ENCODE peak calls at places on chromosome X, in seven cellular contexts. G is body of pancreas, Q is psoas muscle, D is AG09309, S is glutamatergic neuron, W is cardiac fibroblast, P is GM12878. U is an unnamed sample.

GRCh38 chrX:40176256-40176978 is 78.7 kb upstream of the BCOR start:
- DNase-seq in G (peak; percentile 65), Q (peak; percentile 89), D (no peak), S (peak; percentile 58), W (peak; percentile 24), P (no peak), U (peak; percentile 12)

GRCh38 chrX:19889582-19890342 is 2.4 kb upstream of the SH3KBP1 start:
- DNase-seq in G (no peak), Q (no peak), D (no peak), S (no peak), W (peak; percentile 87), P (peak; percentile 84), U (peak; percentile 63)

GRCh38 chrX:120732879-120733278 is 103.0 kb upstream of the C1GALT1C1 start:
- DNase-seq in G (no peak), Q (no peak), D (no peak), S (no peak), W (no peak), P (no peak), U (no peak)

GRCh38 chrX:24259544-24260240 is 54.2 kb downstream of the SUPT20HL2 start:
- DNase-seq in G (peak; percentile 40), Q (no peak), D (peak; percentile 52), S (peak; percentile 10), W (peak; percentile 81), P (no peak), U (peak; percentile 42)

GRCh38 chrX:11100281-11101035 is 10.7 kb upstream of the HCCS start:
- DNase-seq in G (no peak), Q (no peak), D (no peak), S (peak; percentile 15), W (peak; percentile 74), P (no peak), U (peak; percentile 49)

GRCh38 chrX:10190367-10190766 is 33.6 kb downstream of the CLCN4 start:
- DNase-seq in G (peak; percentile 26), Q (no peak), D (peak; percentile 41), S (no peak), W (peak; percentile 82), P (no peak), U (peak; percentile 55)

GRCh38 chrX:24264383-24264782 is 49.5 kb downstream of the SUPT20HL2 start:
- DNase-seq in G (no peak), Q (no peak), D (no peak), S (no peak), W (peak; percentile 29), P (no peak), U (no peak)

GRCh38 chrX:776529-777230 is 146.1 kb downstream of the SHOX start:
- DNase-seq in G (no peak), Q (no peak), D (no peak), S (no peak), W (no peak), P (no peak), U (no peak)

GRCh38 chrX:68719181-68719903 is 71.9 kb downstream of the STARD8 start:
- DNase-seq in G (no peak), Q (peak; percentile 18), D (no peak), S (no peak), W (no peak), P (no peak), U (no peak)

GRCh38 chrX:111164728-111165127 is 68.7 kb downstream of the PAK3 start:
- DNase-seq in G (no peak), Q (no peak), D (no peak), S (no peak), W (peak; percentile 0), P (no peak), U (no peak)

GRCh38 chrX:72478351-72478750 is 94.3 kb downstream of the HDAC8 start:
- DNase-seq in G (no peak), Q (no peak), D (no peak), S (no peak), W (no peak), P (no peak), U (no peak)

GRCh38 chrX:148552775-148553174 is 52.4 kb downstream of the AFF2 start:
- DNase-seq in G (no peak), Q (no peak), D (no peak), S (no peak), W (no peak), P (no peak), U (no peak)
- TF ChIP-seq CTCF in G (no peak), Q (no peak), D (peak; percentile 1), S (peak; percentile 56), W (peak; percentile 14), P (no peak), U (peak; percentile 25)

GRCh38 chrX:37717708-37718107 is 32.1 kb downstream of the XK start:
- DNase-seq in G (no peak), Q (no peak), D (no peak), S (no peak), W (no peak), P (no peak), U (no peak)

GRCh38 chrX:37714479-37714878 is 28.9 kb downstream of the XK start:
- DNase-seq in G (no peak), Q (no peak), D (no peak), S (no peak), W (no peak), P (no peak), U (no peak)

GRCh38 chrX:37716502-37717068 is 31.0 kb downstream of the XK start:
- DNase-seq in G (no peak), Q (no peak), D (no peak), S (no peak), W (no peak), P (no peak), U (no peak)

GRCh38 chrX:37712458-37712857 is 26.9 kb downstream of the XK start:
- DNase-seq in G (no peak), Q (no peak), D (no peak), S (no peak), W (peak; percentile 48), P (no peak), U (no peak)

DNA sequence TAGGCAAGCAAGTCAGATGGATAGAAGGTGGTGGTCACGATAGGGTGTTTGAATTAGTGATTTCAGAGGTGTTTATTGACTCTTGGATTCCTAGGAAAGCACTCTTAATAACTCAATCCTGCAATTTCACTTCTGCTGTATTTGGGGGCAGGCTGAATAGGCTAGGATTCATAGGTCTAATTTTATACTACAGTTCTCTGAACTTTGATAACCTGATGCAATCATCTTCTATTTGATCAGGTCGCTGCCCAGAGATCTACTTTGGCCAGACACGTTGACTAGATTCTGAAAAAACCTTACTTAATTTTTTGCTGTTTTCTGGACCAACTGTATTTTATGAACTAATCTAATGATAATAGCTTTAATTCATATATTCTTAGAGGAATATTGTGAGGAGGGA is 26.4 kb downstream of the XK start:
- DNase-seq in G (no peak), Q (no peak), D (no peak), S (no peak), W (no peak), P (no peak), U (no peak)
- TF ChIP-seq CTCF in G (no peak), Q (no peak), D (no peak), S (no peak), W (no peak), P (no peak), U (no peak)

DNA sequence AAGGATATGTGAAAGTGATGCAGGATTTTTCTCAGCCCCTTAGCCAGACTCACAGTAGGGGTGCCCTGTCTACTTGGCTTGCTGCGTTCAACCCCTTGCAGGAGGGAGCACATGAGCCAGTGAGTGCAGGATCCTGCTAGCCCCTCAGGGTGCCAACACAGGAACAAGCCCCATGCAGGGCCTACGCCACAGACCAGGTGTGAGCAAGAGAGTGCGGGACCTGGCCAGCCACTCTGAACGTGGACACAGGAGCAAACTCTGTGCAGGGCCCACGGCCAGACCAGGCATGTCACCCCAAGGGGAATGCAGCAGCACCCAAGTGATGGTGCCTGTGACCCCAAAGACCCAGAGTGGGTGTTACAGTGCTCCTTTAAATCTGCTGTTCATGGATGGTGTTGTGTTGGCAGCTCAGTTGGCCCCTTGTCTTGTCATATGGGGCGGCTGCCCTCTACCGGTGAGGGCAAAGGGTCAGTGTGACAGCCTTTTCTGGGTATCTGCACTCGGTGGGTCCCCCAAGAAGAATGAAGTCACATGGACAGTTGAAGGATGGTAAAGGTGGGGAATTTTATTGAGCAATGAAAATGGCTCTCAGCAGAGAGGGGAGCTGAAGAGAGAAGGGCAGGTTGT is 188.4 kb upstream of the MAOA start:
- DNase-seq in G (no peak), Q (no peak), D (no peak), S (no peak), W (no peak), P (no peak), U (no peak)
- TF ChIP-seq CTCF in G (no peak), Q (no peak), D (no peak), S (no peak), W (no peak), P (no peak), U (no peak)

DNA sequence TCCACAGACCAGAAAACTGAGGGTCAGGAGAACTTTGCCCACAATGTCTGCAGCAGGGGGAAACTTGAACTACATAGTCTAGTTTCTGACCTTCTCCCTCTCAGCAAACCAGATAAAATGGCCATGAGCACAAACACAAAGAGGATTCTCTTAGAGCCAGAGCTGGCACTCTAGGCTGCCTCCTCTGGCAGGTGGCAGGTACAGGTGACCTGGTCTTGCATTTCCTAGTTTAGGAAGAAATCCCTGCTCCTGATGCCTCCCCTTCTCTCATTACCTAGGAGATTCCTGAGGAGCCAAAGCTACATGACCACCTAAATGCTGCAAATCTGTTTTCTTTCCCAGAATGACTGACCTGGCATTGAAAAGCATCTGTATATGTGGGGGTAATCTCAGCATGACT is 45.1 kb downstream of the ARHGEF9 start:
- DNase-seq in G (no peak), Q (no peak), D (no peak), S (no peak), W (no peak), P (no peak), U (no peak)
- TF ChIP-seq CTCF in G (no peak), Q (no peak), D (no peak), S (no peak), W (no peak), P (no peak), U (no peak)

DNA sequence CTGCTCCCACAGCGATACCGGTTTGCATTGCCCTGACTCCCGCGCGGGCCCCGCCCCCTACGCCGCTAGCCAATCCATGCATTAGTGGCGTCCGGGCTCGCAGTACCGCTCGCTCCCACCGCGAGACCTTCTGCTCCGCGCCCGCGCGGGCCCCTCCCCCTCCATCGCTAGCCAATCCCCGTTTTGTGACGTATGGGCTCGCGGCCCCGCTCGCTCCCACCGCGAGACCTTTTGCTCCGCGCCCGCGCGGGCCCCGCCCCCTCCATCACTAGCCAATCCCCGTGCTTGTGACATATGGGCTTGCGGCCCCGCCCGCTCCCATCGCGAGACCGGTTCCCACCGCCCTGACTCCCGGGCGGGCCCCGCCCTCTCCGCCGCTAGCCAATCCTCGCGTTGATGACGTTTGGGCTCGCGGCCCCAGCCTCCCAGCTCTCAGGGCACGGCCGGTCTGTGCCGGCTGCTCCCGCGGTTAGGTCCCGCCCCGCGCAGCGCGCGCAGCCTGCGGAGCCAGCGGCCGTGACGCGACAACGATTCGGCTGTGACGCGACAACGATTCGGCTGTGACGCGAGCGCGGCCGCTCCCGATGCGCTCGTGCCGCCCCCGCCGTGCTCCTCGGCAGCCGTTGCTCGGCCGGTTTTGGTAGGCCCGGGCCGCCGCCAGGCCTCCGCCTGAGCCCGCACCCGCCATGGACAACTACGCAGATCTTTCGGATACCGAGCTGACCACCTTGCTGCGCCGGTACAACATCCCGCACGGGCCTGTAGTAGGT is at the start of gene EMD:
- DNase-seq in G (peak; percentile 97), Q (peak; percentile 98), D (peak; percentile 91), S (peak; percentile 94), W (peak; percentile 97), P (peak; percentile 87), U (peak; percentile 96)
- TF ChIP-seq CTCF in G (no peak), Q (peak; percentile 9), D (no peak), S (no peak), W (no peak), P (no peak), U (no peak)

U was measured in HFFc6.